ENCODE peak calls at places on chromosome 6, in seven cellular contexts. Z, K, Q, D, W, O and Y are unnamed samples.

GRCh38 chr6:37074053-37074827 is 68.8 kb downstream of the FGD2 start:
- DNase-seq in O (no peak), W (no peak), D (no peak), Q (no peak), Z (no peak), K (no peak), Y (no peak)

GRCh38 chr6:64330694-64331309 is 695.2 kb downstream of the PHF3 start:
- DNase-seq in K (no peak), D (peak), Z (peak), Q (no peak), W (peak), O (peak), Y (peak)

GRCh38 chr6:122033564-122034181 is 365.8 kb upstream of the HSF2 start:
- DNase-seq in O (peak), W (no peak), Z (peak), Q (no peak), D (peak), K (peak), Y (no peak)

GRCh38 chr6:132401120-132401940 is at the start of gene MOXD1:
- DNase-seq in W (peak), K (peak), Z (peak), O (peak), D (no peak), Q (no peak), Y (no peak)

GRCh38 chr6:44041461-44042260 is 85.6 kb downstream of the MRPL14 start:
- DNase-seq in Q (peak), D (peak), O (peak), Z (peak), K (no peak), W (no peak), Y (no peak)

GRCh38 chr6:90286884-90287488 is 9.7 kb downstream of the BACH2 start:
- DNase-seq in Z (peak), O (peak), Q (no peak), K (peak), D (no peak), W (peak), Y (no peak)

GRCh38 chr6:11970114-11970513 is 42.0 kb upstream of the HIVEP1 start:
- DNase-seq in O (no peak), D (no peak), K (no peak), Q (no peak), Z (no peak), W (no peak), Y (no peak)

GRCh38 chr6:12304487-12304886 is 14.3 kb downstream of the EDN1 start:
- DNase-seq in K (no peak), D (no peak), W (no peak), O (no peak), Z (no peak), Q (no peak), Y (no peak)

GRCh38 chr6:142945071-142945445 is at the start of gene HIVEP2:
- DNase-seq in D (peak), K (peak), W (peak), Z (peak), Q (peak), O (peak), Y (peak)

GRCh38 chr6:139919107-139920026 is 544.9 kb upstream of the CITED2 start:
- DNase-seq in O (no peak), Q (no peak), Z (no peak), D (no peak), K (no peak), W (no peak), Y (no peak)

GRCh38 chr6:34654061-34654460 is 42.5 kb downstream of the ILRUN start:
- DNase-seq in K (no peak), W (no peak), Q (no peak), D (no peak), Z (no peak), O (no peak), Y (no peak)

GRCh38 chr6:115551510-115551909 is 509.2 kb downstream of the FRK start:
- DNase-seq in Z (no peak), K (no peak), Q (no peak), D (no peak), O (no peak), W (no peak), Y (no peak)

GRCh38 chr6:132333639-132334516 is 67.4 kb downstream of the MOXD1 start:
- DNase-seq in K (peak), Z (peak), Q (no peak), D (no peak), W (no peak), O (peak), Y (no peak)

GRCh38 chr6:107459283-107460073 is at the start of gene PDSS2:
- DNase-seq in W (peak), Z (peak), Q (peak), O (peak), D (peak), K (peak), Y (peak)

GRCh38 chr6:33958863-33959651 is 155.3 kb upstream of the MLN start:
- DNase-seq in Z (no peak), Q (no peak), K (no peak), W (no peak), D (no peak), O (no peak), Y (no peak)

GRCh38 chr6:19024737-19025136 is 637.6 kb downstream of the RNF144B start:
- DNase-seq in Q (no peak), Z (peak), K (peak), D (peak), W (no peak), O (peak), Y (no peak)

GRCh38 chr6:79072640-79073181 is 5.3 kb downstream of the PHIP start:
- DNase-seq in D (no peak), O (no peak), K (no peak), W (no peak), Z (no peak), Q (no peak), Y (no peak)

GRCh38 chr6:41467106-41467505 is 79.1 kb upstream of the FOXP4 start:
- DNase-seq in K (no peak), Q (no peak), W (no peak), D (no peak), O (no peak), Z (no peak), Y (no peak)

GRCh38 chr6:158211273-158212055 is 43.3 kb downstream of the GTF2H5 start:
- DNase-seq in K (no peak), Z (no peak), W (no peak), Q (no peak), D (no peak), O (peak), Y (no peak)

GRCh38 chr6:41758641-41759035 is 11.4 kb upstream of the PGC start:
- DNase-seq in Z (no peak), Q (no peak), W (no peak), D (no peak), O (no peak), K (no peak), Y (no peak)

GRCh38 chr6:140789466-140789865 is 1343.3 kb upstream of the GJE1 start:
- DNase-seq in Z (no peak), O (no peak), K (no peak), D (no peak), Q (no peak), W (no peak), Y (no peak)

GRCh38 chr6:11752350-11752749 is 26.3 kb downstream of the ADTRP start:
- DNase-seq in K (no peak), Q (no peak), O (no peak), Z (no peak), W (no peak), D (no peak), Y (no peak)

GRCh38 chr6:93407186-93407585 is 12.2 kb downstream of the EPHA7 start:
- DNase-seq in W (no peak), O (peak), Q (no peak), D (no peak), K (no peak), Z (no peak), Y (peak)

GRCh38 chr6:105596284-105596755 is 193.4 kb upstream of the PREP start:
- DNase-seq in D (peak), Z (peak), K (no peak), O (peak), W (no peak), Q (no peak), Y (no peak)

GRCh38 chr6:30219244-30219643 is 6.0 kb upstream of the TRIM26 start:
- DNase-seq in K (peak), O (peak), D (peak), W (peak), Q (no peak), Z (peak), Y (no peak)

GRCh38 chr6:97049254-97050004 is 124.9 kb downstream of the KLHL32 start:
- DNase-seq in O (no peak), Q (no peak), W (no peak), D (no peak), Z (no peak), K (peak), Y (no peak)

GRCh38 chr6:156890627-156891300 is 113.6 kb downstream of the ARID1B start:
- DNase-seq in K (no peak), O (peak), W (no peak), Z (no peak), Q (no peak), D (no peak), Y (no peak)

GRCh38 chr6:71383891-71384489 is 95.4 kb downstream of the OGFRL1 start:
- DNase-seq in W (no peak), K (no peak), D (peak), Z (peak), Q (no peak), O (peak), Y (no peak)

GRCh38 chr6:53451165-53451564 is 93.7 kb downstream of the GCLC start:
- DNase-seq in D (no peak), Q (no peak), W (no peak), Z (no peak), K (no peak), O (no peak), Y (no peak)

GRCh38 chr6:33749401-33749800 is 2.7 kb upstream of the IP6K3 start:
- DNase-seq in O (no peak), W (no peak), K (no peak), Q (no peak), D (no peak), Z (no peak), Y (no peak)